ENCODE peak calls at places on chromosomes 12 and 14, in four cellular contexts. Z is cardiac muscle cell, X is A549, T is breast epithelium. A is an unnamed sample. For H3K4me1, the result is how much of the 10 kb centered on the place peaks cover.

GRCh38 chr14:30869525-30870150 is 4.7 kb upstream of the COCH start:
- DNase-seq in Z (no peak), T (no peak), X (no peak), A (no peak)

GRCh38 chr12:13234045-13234641 is 37.6 kb downstream of the EMP1 start:
- DNase-seq in T (peak), Z (peak), X (peak), A (peak)

GRCh38 chr14:22333408-22334274 is 255.4 kb downstream of the DAD1 start:
- DNase-seq in T (no peak), X (peak), Z (peak), A (no peak)

GRCh38 chr12:89357297-89357730 is 5.0 kb upstream of the DUSP6 start:
- DNase-seq in Z (no peak), T (no peak), X (no peak), A (no peak)

GRCh38 chr12:68140576-68140975 is 19.0 kb downstream of the IFNG start:
- DNase-seq in Z (no peak), T (no peak), X (no peak), A (no peak)

GRCh38 chr14:71730471-71730870 is 201.8 kb upstream of the RGS6 start:
- DNase-seq in Z (no peak), T (no peak), X (no peak), A (no peak)

GRCh38 chr12:65565601-65566560 is 258.4 kb upstream of the HMGA2 start:
- DNase-seq in T (no peak), X (peak), Z (peak), A (no peak)

GRCh38 chr12:65280306-65280705 is 1.8 kb downstream of the MSRB3 start:
- DNase-seq in X (no peak), Z (peak), T (no peak), A (no peak)

GRCh38 chr12:51383281-51383905 is 7.8 kb downstream of the GALNT6 start:
- DNase-seq in T (no peak), Z (no peak), X (no peak), A (no peak)

GRCh38 chr12:65189028-65189718 is 19.8 kb downstream of the LEMD3 start:
- DNase-seq in T (no peak), Z (no peak), X (no peak), A (no peak)

GRCh38 chr14:85572845-85573244 is 42.9 kb downstream of the FLRT2 start:
- DNase-seq in T (no peak), X (peak), Z (peak), A (no peak)

GRCh38 chr14:105979446-105979845 is 453.1 kb downstream of the TMEM121 start:
- DNase-seq in X (no peak), Z (no peak), T (no peak), A (no peak)

GRCh38 chr12:50928392-50928791 is 24.0 kb upstream of the HIGD1C start:
- DNase-seq in X (no peak), Z (no peak), T (no peak), A (no peak)

GRCh38 chr12:48972213-48973021 is 882 bp upstream of the WNT10B start:
- DNase-seq in Z (no peak), X (no peak), T (no peak), A (no peak)

DNA sequence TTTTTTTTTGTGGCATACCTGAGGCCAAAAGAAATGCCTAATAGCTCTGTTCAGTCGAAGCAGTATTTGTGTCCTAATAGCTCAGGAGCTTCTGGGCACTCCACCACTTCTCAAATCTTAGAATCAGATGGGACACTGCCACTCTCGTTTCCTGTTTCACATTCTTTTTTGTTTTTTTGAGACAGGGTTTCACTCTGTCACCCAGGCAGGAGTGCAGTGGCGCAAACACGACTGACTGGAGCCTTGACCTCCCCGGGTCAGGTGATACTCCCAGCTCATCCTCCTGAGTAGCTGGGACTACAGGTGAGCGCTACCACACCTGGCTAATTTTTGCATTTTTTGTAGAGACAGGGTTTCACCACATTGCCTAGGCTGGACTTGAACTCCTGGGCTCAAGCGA is 52.7 kb downstream of the SPPL3 start:
- DNase-seq in T (no peak), X (no peak), Z (no peak), A (no peak)
- H3K4me1 ChIP-seq in T (under half), X (under half), Z (half or more), A (half or more)

GRCh38 chr14:79037593-79037992 is 867.4 kb downstream of the NRXN3 start:
- DNase-seq in T (no peak), X (no peak), Z (no peak), A (no peak)
- H3K27ac ChIP-seq in T (no peak), X (no peak), Z (no peak), A (no peak)

GRCh38 chr14:81313200-81313599 is 86.9 kb downstream of the STON2 start:
- DNase-seq in T (no peak), X (no peak), Z (no peak), A (no peak)

GRCh38 chr14:81311816-81312215 is 88.3 kb downstream of the STON2 start:
- DNase-seq in T (peak), Z (peak), X (no peak), A (no peak)

GRCh38 chr14:81313775-81314429 is 86.2 kb downstream of the STON2 start:
- DNase-seq in X (no peak), T (peak), Z (peak), A (no peak)

GRCh38 chr14:81311128-81311527 is 89.0 kb downstream of the STON2 start:
- DNase-seq in Z (no peak), T (no peak), X (no peak), A (no peak)

DNA sequence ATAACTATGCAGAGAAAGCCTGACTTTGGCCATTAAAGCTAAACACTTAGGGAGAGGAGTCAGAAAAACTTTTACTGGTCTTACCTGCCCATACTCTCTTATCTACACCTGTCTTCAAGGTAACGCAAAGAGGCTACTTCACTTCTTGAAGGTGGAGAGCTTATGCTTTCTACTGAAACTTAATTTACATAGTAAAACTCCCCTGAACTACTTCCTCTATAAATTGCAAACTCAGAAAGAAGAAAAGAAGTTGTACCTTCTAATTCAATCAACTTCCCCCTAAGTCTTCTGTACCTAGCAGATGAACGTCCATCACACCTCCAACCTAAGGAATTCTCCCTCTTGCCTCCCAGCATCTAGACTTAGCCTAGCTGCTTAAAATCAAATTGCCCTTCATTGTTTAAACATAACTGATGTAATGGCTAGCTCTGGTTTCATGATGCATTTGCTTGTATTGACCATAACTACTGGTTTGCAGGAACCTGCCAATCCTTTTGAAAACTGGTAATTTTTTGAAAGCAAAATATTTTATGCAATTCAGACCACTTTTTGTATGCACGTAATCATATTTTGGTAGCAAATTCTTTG is 87.7 kb downstream of the STON2 start:
- DNase-seq in T (no peak), X (no peak), Z (no peak), A (no peak)
- TF ChIP-seq CTCF in T (no peak), X (no peak), Z (no peak), A (no peak)

DNA sequence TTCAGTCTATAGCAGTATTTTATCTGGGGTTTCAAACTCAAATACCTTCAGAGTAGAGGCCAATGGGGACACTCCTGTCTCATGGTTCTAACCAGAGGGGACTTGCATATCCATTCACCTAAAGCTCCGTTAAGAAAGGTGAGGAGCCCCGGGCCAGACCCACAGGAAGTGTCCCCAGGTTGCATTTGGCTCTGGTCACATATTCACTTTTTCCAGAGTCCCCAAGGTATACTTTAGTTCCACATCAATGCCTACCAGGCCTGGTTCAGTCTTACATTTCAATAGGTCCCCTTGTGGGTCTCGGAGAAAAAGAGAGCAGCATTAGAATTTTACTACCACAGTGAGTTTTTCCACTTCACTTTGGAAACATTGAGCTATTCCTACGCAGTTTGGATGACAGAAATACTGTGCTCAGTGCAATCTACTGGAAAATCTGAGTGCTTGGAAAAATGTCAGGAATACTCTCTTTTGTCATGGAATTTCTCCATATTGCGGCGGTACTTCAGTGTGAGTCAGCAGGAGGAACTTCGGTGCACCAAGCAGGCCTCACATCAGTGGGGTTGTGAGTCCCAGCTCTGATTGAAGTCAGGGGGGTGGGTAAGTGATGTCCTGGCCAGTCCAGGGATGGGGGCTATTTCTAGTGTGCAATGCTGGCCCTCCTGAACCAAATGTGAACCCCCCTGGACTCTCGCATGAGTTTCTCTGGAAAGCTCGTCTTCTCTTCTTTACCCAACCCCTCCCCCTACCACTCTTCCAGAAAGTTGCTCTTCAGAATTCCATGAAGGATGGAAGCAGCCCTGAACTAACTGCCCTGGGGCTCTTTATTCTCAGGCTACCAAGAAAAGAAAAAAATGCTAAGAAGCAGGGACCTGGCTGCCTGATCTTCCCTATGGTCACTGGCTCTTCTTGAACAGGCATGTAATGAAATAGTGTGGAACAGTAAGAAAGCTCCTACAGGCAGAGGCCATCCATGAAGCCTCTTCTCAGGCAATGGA is 184.7 kb downstream of the PRKCH start:
- DNase-seq in X (no peak), T (no peak), Z (peak), A (no peak)
- H3K4me1 ChIP-seq in X (under half), T (under half), Z (under half), A (under half)

GRCh38 chr12:90995041-90995440 is 9.7 kb downstream of the EPYC start:
- DNase-seq in Z (peak), X (no peak), T (no peak), A (no peak)

GRCh38 chr12:90999946-91000345 is 4.8 kb downstream of the EPYC start:
- DNase-seq in T (no peak), Z (no peak), X (no peak), A (no peak)

GRCh38 chr12:91003737-91004136 is 1.0 kb downstream of the EPYC start:
- DNase-seq in Z (no peak), T (no peak), X (no peak), A (no peak)

GRCh38 chr12:91001306-91001705 is 3.5 kb downstream of the EPYC start:
- DNase-seq in Z (no peak), T (no peak), X (no peak), A (no peak)

DNA sequence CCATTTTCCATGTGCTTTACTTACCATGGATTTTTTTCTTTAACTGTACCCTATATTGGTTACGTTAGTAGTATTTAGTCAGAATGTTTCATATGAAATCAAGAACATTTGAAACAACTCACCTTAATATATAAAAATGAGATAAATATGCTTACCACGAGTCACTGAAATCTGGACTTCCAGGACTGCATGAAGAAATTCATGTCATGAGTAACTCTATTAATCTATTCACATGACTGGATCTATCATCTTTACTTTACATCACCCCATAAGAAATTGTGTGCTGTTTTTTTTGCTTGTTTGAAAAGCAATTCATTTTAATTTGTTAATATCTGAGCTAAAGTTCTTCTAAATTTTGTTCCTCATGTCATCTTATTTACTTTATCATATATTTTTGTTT is 5.3 kb downstream of the EPYC start:
- DNase-seq in Z (no peak), X (no peak), T (no peak), A (no peak)
- H3K27ac ChIP-seq in Z (no peak), X (no peak), T (no peak), A (no peak)